ENCODE peak calls at places on chromosome 13, in ten cellular contexts. K is stimulated activated CD8-positive, alpha-beta memory T cell treated with anti-CD3 and anti-CD28 coated beads, Interleukin-4, amount 100 ng/mL, for 48 hours; W is SW480; R is OCI-LY7; S is amygdala; F is naive thymus-derived CD4-positive, alpha-beta T cell; I is pancreas; Y is EH; M is tibial nerve; X is lung. G is an unnamed sample.

GRCh38 chr13:64075543-64076271 is 2660.1 kb upstream of the PCDH20 start:
- DNase-seq in R (no peak), F (no peak), I (no peak), K (no peak), M (no peak), S (no peak), W (peak), X (no peak), Y (no peak), G (no peak)

GRCh38 chr13:99031725-99032298 is 53.9 kb upstream of the DOCK9 start:
- DNase-seq in M (no peak), Y (no peak), K (no peak), R (no peak), W (peak), F (no peak), I (no peak), S (no peak), X (peak), G (no peak)

GRCh38 chr13:109390391-109390790 is 396.0 kb downstream of the IRS2 start:
- DNase-seq in F (no peak), Y (no peak), I (no peak), S (no peak), X (no peak), R (no peak), M (no peak), K (no peak), W (no peak), G (no peak)

GRCh38 chr13:98454389-98454881 is 122.5 kb downstream of the STK24 start:
- DNase-seq in M (no peak), X (no peak), R (no peak), S (no peak), Y (peak), W (no peak), K (no peak), I (peak), F (no peak), G (no peak)

GRCh38 chr13:71880753-71881541 is 13.9 kb upstream of the DACH1 start:
- DNase-seq in F (no peak), M (no peak), I (no peak), Y (no peak), K (no peak), X (no peak), W (no peak), R (no peak), S (no peak), G (no peak)

GRCh38 chr13:36302289-36302688 is 4.7 kb upstream of the CCDC169 start:
- DNase-seq in W (no peak), K (no peak), Y (no peak), M (no peak), I (no peak), S (no peak), F (no peak), R (no peak), X (no peak), G (no peak)

GRCh38 chr13:110407531-110407930 is 100.4 kb downstream of the COL4A2 start:
- DNase-seq in K (no peak), R (no peak), M (no peak), S (no peak), F (no peak), Y (no peak), X (no peak), W (no peak), I (no peak), G (no peak)

GRCh38 chr13:102771298-102772041 is 2.1 kb downstream of the TEX30 start:
- DNase-seq in K (no peak), X (no peak), I (no peak), S (no peak), W (no peak), R (no peak), M (no peak), F (no peak), Y (no peak), G (no peak)

GRCh38 chr13:107864543-107865460 is 350.5 kb downstream of the LIG4 start:
- DNase-seq in Y (peak), M (no peak), W (peak), K (peak), I (no peak), F (no peak), X (no peak), R (peak), S (no peak), G (no peak)

GRCh38 chr13:111183959-111184684 is 69.0 kb downstream of the ARHGEF7 start:
- DNase-seq in S (peak), M (no peak), X (no peak), I (no peak), R (peak), K (no peak), W (no peak), F (no peak), Y (peak), G (no peak)

GRCh38 chr13:40665754-40666057 is 735 bp downstream of the FOXO1 start:
- DNase-seq in X (no peak), I (no peak), F (peak), R (peak), W (peak), K (peak), Y (peak), S (no peak), M (no peak), G (peak)

GRCh38 chr13:113209880-113210421 is 538 bp downstream of the CUL4A start:
- DNase-seq in R (peak), W (peak), S (no peak), I (peak), M (no peak), F (peak), K (peak), Y (peak), X (peak), G (peak)

GRCh38 chr13:106530209-106530906 is 5.1 kb downstream of the EFNB2 start:
- DNase-seq in X (no peak), S (no peak), R (no peak), Y (no peak), M (no peak), W (no peak), K (no peak), I (no peak), F (no peak), G (no peak)

GRCh38 chr13:66354880-66355279 is 875.3 kb downstream of the PCDH9 start:
- DNase-seq in R (no peak), Y (no peak), X (no peak), K (no peak), I (no peak), S (no peak), M (no peak), F (no peak), W (no peak), G (no peak)